ENCODE peak calls at places on chromosomes 1 and 21, in eight cellular contexts. E is A549; F is OCI-LY7; A is left ventricle myocardium inferior; K is GM04503; N is aorta; P is hepatic stellate cell; V is stimulated activated CD8-positive, alpha-beta memory T cell treated with anti-CD3 and anti-CD28 coated beads, Interleukin-4, amount 100 ng/mL, for 1 hour. C is an unnamed sample.

GRCh38 chr1:110337704-110338199 is 1.4 kb upstream of the RBM15 start:
- DNase-seq in K (no peak), P (peak), V (no peak), N (peak), F (peak), A (peak), E (peak), C (no peak)

GRCh38 chr1:233707153-233707905 is 93.4 kb downstream of the KCNK1 start:
- DNase-seq in F (no peak), K (no peak), A (no peak), N (no peak), E (peak), V (no peak), P (no peak), C (peak)

GRCh38 chr1:187203257-187203656 is 374.5 kb downstream of the PLA2G4A start:
- DNase-seq in K (peak), E (peak), N (no peak), V (no peak), P (no peak), F (no peak), A (no peak), C (peak)

GRCh38 chr1:225389850-225390249 is 38.0 kb downstream of the LBR start:
- DNase-seq in A (no peak), K (no peak), N (no peak), E (no peak), P (no peak), F (no peak), V (no peak), C (no peak)

GRCh38 chr1:54404263-54404662 is 1.9 kb downstream of the SSBP3 start:
- DNase-seq in V (no peak), P (no peak), E (no peak), N (no peak), A (no peak), K (no peak), F (no peak), C (no peak)

GRCh38 chr1:46689326-46689725 is 17.7 kb downstream of the TEX38 start:
- DNase-seq in V (no peak), F (no peak), N (no peak), E (no peak), P (no peak), A (no peak), K (no peak), C (no peak)

GRCh38 chr1:232529747-232530146 is 100.2 kb downstream of the SIPA1L2 start:
- DNase-seq in V (no peak), P (no peak), N (no peak), F (no peak), K (no peak), E (no peak), A (no peak), C (no peak)

GRCh38 chr1:43206721-43207228 is 34.6 kb downstream of the CFAP57 start:
- DNase-seq in K (peak), P (peak), V (no peak), F (no peak), N (no peak), A (peak), E (peak), C (peak)

GRCh38 chr1:40450491-40451237 is 388 bp downstream of the ZFP69B start:
- DNase-seq in F (peak), V (peak), P (peak), K (no peak), A (no peak), E (peak), N (peak), C (no peak)

GRCh38 chr1:9316080-9316444 is 23.4 kb downstream of the SPSB1 start:
- DNase-seq in F (no peak), V (no peak), A (no peak), E (peak), P (no peak), K (no peak), N (no peak), C (no peak)

GRCh38 chr1:235468970-235469369 is 35.3 kb downstream of the B3GALNT2 start:
- DNase-seq in A (no peak), F (no peak), K (no peak), P (peak), V (no peak), N (no peak), E (peak), C (peak)

GRCh38 chr1:109643385-109644230 is 12.3 kb upstream of the GSTM4 start:
- DNase-seq in V (peak), N (peak), K (no peak), E (peak), F (peak), P (peak), A (peak), C (no peak)

GRCh38 chr21:37552496-37553399 is 186.2 kb downstream of the DYRK1A start:
- DNase-seq in E (no peak), A (peak), K (no peak), V (no peak), N (peak), P (no peak), F (no peak), C (no peak)

GRCh38 chr1:10378071-10378841 is 20.6 kb upstream of the PGD start:
- DNase-seq in F (no peak), V (no peak), P (no peak), A (peak), K (no peak), N (peak), E (peak), C (no peak)

GRCh38 chr1:100736324-100736723 is 16.8 kb downstream of the VCAM1 start:
- DNase-seq in E (no peak), F (no peak), K (no peak), N (no peak), A (no peak), P (no peak), V (no peak), C (no peak)

GRCh38 chr1:44760876-44761275 is 14.5 kb upstream of the RPS8 start:
- DNase-seq in P (no peak), V (no peak), K (no peak), N (no peak), F (no peak), A (no peak), E (no peak), C (no peak)

GRCh38 chr21:43364851-43365424 is 62.0 kb downstream of the SIK1 start:
- DNase-seq in A (no peak), F (no peak), K (no peak), E (no peak), V (no peak), N (no peak), P (no peak), C (no peak)